ENCODE peak calls at places on chromosome 11, in ten cellular contexts. S is lower leg skin; O is A549; U is lung microvascular endothelial cell; H is D341Med; P is neural progenitor cell; T is C1 segment of cervical spinal cord; Y is NCI-H2081; A is stimulated activated CD8-positive, alpha-beta memory T cell treated with anti-CD3 and anti-CD28 coated beads, Interleukin-12 subunit alpha, Interleukin-12 subunit beta, amount 100 ng/mL, for 1 hour; N is amniotic epithelial cell. V is an unnamed sample.

GRCh38 chr11:110472858-110473257 is 43.1 kb downstream of the FDX1 start:
- DNase-seq in S (no peak), P (no peak), Y (no peak), A (no peak), H (no peak), T (no peak), O (no peak), U (no peak), N (peak), V (no peak)

GRCh38 chr11:14784230-14784629 is 107.8 kb downstream of the CYP2R1 start:
- DNase-seq in P (no peak), S (no peak), H (no peak), N (no peak), A (no peak), Y (no peak), U (no peak), O (no peak), T (no peak), V (no peak)

GRCh38 chr11:37788141-37788877 is 1190.3 kb upstream of the RAG2 start:
- DNase-seq in S (no peak), A (no peak), N (peak), T (no peak), Y (no peak), O (no peak), U (peak), H (no peak), P (no peak), V (no peak)

GRCh38 chr11:47296045-47296444 is 26.1 kb downstream of the MADD start:
- DNase-seq in O (no peak), Y (no peak), S (no peak), U (no peak), T (no peak), N (no peak), A (no peak), P (no peak), H (peak), V (no peak)

GRCh38 chr11:44605068-44605708 is 39.7 kb downstream of the CD82 start:
- DNase-seq in A (no peak), H (no peak), T (no peak), O (no peak), P (no peak), U (no peak), S (no peak), N (no peak), Y (no peak), V (no peak)

GRCh38 chr11:86150826-86151187 is 81.9 kb upstream of the PICALM start:
- DNase-seq in A (no peak), H (no peak), T (no peak), P (no peak), N (no peak), Y (no peak), O (no peak), S (no peak), U (no peak), V (no peak)

GRCh38 chr11:134579709-134580634 is 167.9 kb upstream of the B3GAT1 start:
- DNase-seq in A (no peak), P (no peak), U (no peak), N (no peak), O (no peak), H (no peak), S (no peak), T (no peak), Y (no peak), V (no peak)

GRCh38 chr11:73193251-73194033 is 24.6 kb upstream of the P2RY2 start:
- DNase-seq in S (no peak), A (no peak), H (no peak), U (no peak), O (no peak), P (no peak), N (no peak), Y (no peak), T (no peak), V (no peak)

GRCh38 chr11:1855886-1856265 is 3.0 kb downstream of the LSP1 start:
- DNase-seq in P (no peak), N (no peak), U (no peak), A (no peak), T (no peak), H (no peak), O (no peak), Y (no peak), S (no peak), V (no peak)

GRCh38 chr11:118877487-118878173 is 6.1 kb upstream of the CXCR5 start:
- DNase-seq in S (no peak), T (no peak), U (no peak), Y (no peak), N (no peak), H (no peak), P (no peak), A (no peak), O (no peak), V (no peak)

GRCh38 chr11:47441421-47441820 is 7.5 kb downstream of the RAPSN start:
- DNase-seq in A (no peak), P (no peak), T (no peak), U (no peak), O (no peak), S (no peak), N (no peak), Y (no peak), H (no peak), V (no peak)

GRCh38 chr11:83294208-83294607 is 8.0 kb upstream of the CCDC90B start:
- DNase-seq in S (no peak), T (no peak), U (no peak), Y (no peak), N (no peak), H (no peak), A (no peak), O (no peak), P (no peak), V (no peak)

GRCh38 chr11:108965602-108966001 is 300.7 kb downstream of the DDX10 start:
- DNase-seq in O (no peak), U (peak), H (no peak), S (no peak), P (no peak), Y (no peak), N (peak), A (no peak), T (no peak), V (no peak)

GRCh38 chr11:22634897-22635629 is 9.4 kb upstream of the FANCF start:
- DNase-seq in S (no peak), A (no peak), H (no peak), N (peak), U (peak), P (no peak), T (no peak), Y (no peak), O (no peak), V (no peak)

GRCh38 chr11:70628881-70629844 is 230.8 kb downstream of the CTTN start:
- DNase-seq in T (no peak), H (no peak), N (no peak), U (no peak), A (no peak), O (no peak), S (peak), P (no peak), Y (no peak), V (no peak)

GRCh38 chr11:26268980-26269660 is 62.8 kb upstream of the ANO3 start:
- DNase-seq in H (no peak), A (no peak), U (no peak), N (no peak), S (no peak), P (no peak), T (no peak), O (no peak), Y (no peak), V (no peak)

GRCh38 chr11:134332189-134332631 is 422 bp downstream of the GLB1L2 start:
- DNase-seq in H (peak), O (no peak), Y (peak), T (no peak), N (no peak), A (no peak), U (no peak), P (peak), S (no peak), V (no peak)

GRCh38 chr11:32090774-32091370 is at the start of gene RCN1:
- DNase-seq in U (peak), H (peak), N (peak), Y (peak), T (peak), S (peak), A (peak), O (peak), P (peak), V (peak)

GRCh38 chr11:31487848-31488247 is 21.6 kb downstream of the IMMP1L start:
- DNase-seq in A (no peak), P (peak), U (peak), O (no peak), H (peak), T (no peak), N (peak), S (no peak), Y (no peak), V (no peak)

GRCh38 chr11:1766719-1767398 is 3.1 kb upstream of the CTSD start:
- DNase-seq in N (no peak), U (no peak), Y (no peak), P (no peak), H (no peak), O (no peak), A (no peak), T (no peak), S (no peak), V (no peak)

GRCh38 chr11:62546244-62546936 is at the start of gene AHNAK:
- DNase-seq in S (peak), O (peak), Y (no peak), U (peak), N (no peak), A (no peak), H (peak), T (peak), P (peak), V (peak)

GRCh38 chr11:14308114-14308896 is 50.7 kb downstream of the RRAS2 start:
- DNase-seq in P (peak), O (peak), N (peak), U (peak), S (no peak), A (no peak), H (peak), Y (no peak), T (no peak), V (no peak)

GRCh38 chr11:77080643-77081210 is 14.0 kb downstream of the CAPN5 start:
- DNase-seq in U (peak), T (no peak), A (no peak), P (no peak), S (no peak), H (no peak), N (peak), O (no peak), Y (no peak), V (no peak)

GRCh38 chr11:85685820-85686459 is at the start of gene CCDC89:
- DNase-seq in N (peak), S (peak), O (no peak), H (peak), Y (no peak), U (peak), T (peak), A (no peak), P (peak), V (no peak)

GRCh38 chr11:82980292-82980691 is 78.8 kb downstream of the DDIAS start:
- DNase-seq in U (peak), T (no peak), Y (no peak), A (no peak), O (peak), N (peak), H (no peak), P (no peak), S (no peak), V (no peak)

GRCh38 chr11:44753965-44754645 is 27.3 kb downstream of the TSPAN18 start:
- DNase-seq in U (no peak), S (peak), O (no peak), N (no peak), H (no peak), P (no peak), Y (no peak), A (no peak), T (no peak), V (no peak)

GRCh38 chr11:24679686-24680318 is 182.9 kb downstream of the LUZP2 start:
- DNase-seq in H (no peak), A (no peak), Y (no peak), T (no peak), O (no peak), S (no peak), U (no peak), N (no peak), P (peak), V (no peak)

GRCh38 chr11:130480721-130481140 is 32.3 kb downstream of the ADAMTS15 start:
- DNase-seq in N (peak), H (no peak), A (no peak), U (peak), T (no peak), Y (no peak), O (no peak), P (no peak), S (no peak), V (no peak)

GRCh38 chr11:86664930-86665329 is 7.5 kb downstream of the ME3 start:
- DNase-seq in A (no peak), T (no peak), O (no peak), P (no peak), H (no peak), N (no peak), U (no peak), Y (no peak), S (no peak), V (no peak)

GRCh38 chr11:3121416-3121815 is 43.7 kb downstream of the OSBPL5 start:
- DNase-seq in T (no peak), H (no peak), P (no peak), A (no peak), S (no peak), Y (no peak), N (no peak), O (no peak), U (no peak), V (no peak)